ENCODE peak calls at places on chromosomes 7 and 10, in seven cellular contexts. S, X, F, Z, O, C and W are unnamed samples.

GRCh38 chr7:2441430-2442058 is 34.7 kb downstream of the GRIFIN start:
- DNase-seq in S (no peak), X (no peak), F (no peak), Z (no peak), O (no peak), C (no peak), W (no peak)

GRCh38 chr10:24669285-24669861 is 54.3 kb downstream of the ARHGAP21 start:
- DNase-seq in S (no peak), X (no peak), F (no peak), Z (no peak), O (no peak), C (no peak), W (no peak)

GRCh38 chr7:17506090-17506489 is 207.6 kb downstream of the AHR start:
- DNase-seq in S (no peak), X (no peak), F (no peak), Z (no peak), O (no peak), C (peak; percentile 61), W (no peak)

GRCh38 chr7:74575083-74575803 is 82.3 kb upstream of the GTF2I start:
- DNase-seq in S (no peak), X (no peak), F (no peak), Z (no peak), O (peak; percentile 87), C (no peak), W (no peak)

GRCh38 chr10:7111574-7111973 is 299.3 kb downstream of the SFMBT2 start:
- DNase-seq in S (no peak), X (no peak), F (no peak), Z (no peak), O (peak; percentile 22), C (no peak), W (no peak)

GRCh38 chr7:151777511-151777880 is 99.4 kb downstream of the PRKAG2 start:
- DNase-seq in S (no peak), X (no peak), F (no peak), Z (no peak), O (no peak), C (no peak), W (no peak)

GRCh38 chr7:50379539-50379938 is 70.6 kb downstream of the FIGNL1 start:
- DNase-seq in S (no peak), X (no peak), F (no peak), Z (no peak), O (no peak), C (no peak), W (no peak)

GRCh38 chr7:134741901-134742635 is 37.4 kb upstream of the CALD1 start:
- DNase-seq in S (no peak), X (no peak), F (no peak), Z (no peak), O (peak; percentile 56), C (no peak), W (no peak)

GRCh38 chr10:15419279-15419874 is 48.3 kb upstream of the FAM171A1 start:
- DNase-seq in S (peak; percentile 53), X (no peak), F (peak; percentile 48), Z (no peak), O (peak; percentile 69), C (peak; percentile 65), W (no peak)

GRCh38 chr7:134827889-134828288 is 48.5 kb downstream of the CALD1 start:
- DNase-seq in S (no peak), X (no peak), F (no peak), Z (no peak), O (peak; percentile 16), C (no peak), W (no peak)

GRCh38 chr10:125538947-125539649 is 143.9 kb downstream of the TEX36 start:
- DNase-seq in S (no peak), X (peak; percentile 85), F (no peak), Z (no peak), O (peak; percentile 79), C (peak; percentile 78), W (no peak)

GRCh38 chr10:62652114-62652513 is 152.4 kb upstream of the ADO start:
- DNase-seq in S (no peak), X (no peak), F (no peak), Z (no peak), O (peak; percentile 28), C (no peak), W (no peak)

GRCh38 chr10:49398986-49399385 is 3.1 kb upstream of the DRGX start:
- DNase-seq in S (no peak), X (no peak), F (no peak), Z (no peak), O (no peak), C (no peak), W (no peak)

GRCh38 chr7:47360301-47360900 is 221.5 kb downstream of the TNS3 start:
- DNase-seq in S (no peak), X (no peak), F (no peak), Z (no peak), O (no peak), C (no peak), W (no peak)

GRCh38 chr10:119368991-119369869 is 161.9 kb downstream of the GRK5 start:
- DNase-seq in S (no peak), X (no peak), F (no peak), Z (no peak), O (no peak), C (peak; percentile 31), W (peak; percentile 45)

GRCh38 chr10:60446855-60447254 is 57.2 kb upstream of the ANK3 start:
- DNase-seq in S (no peak), X (no peak), F (no peak), Z (no peak), O (peak; percentile 68), C (peak; percentile 26), W (no peak)

GRCh38 chr10:51800725-51801455 is 101.5 kb upstream of the CSTF2T start:
- DNase-seq in S (no peak), X (no peak), F (no peak), Z (no peak), O (no peak), C (no peak), W (no peak)

GRCh38 chr10:132187421-132188138 is 832 bp downstream of the DPYSL4 start:
- DNase-seq in S (peak; percentile 55), X (no peak), F (no peak), Z (no peak), O (no peak), C (no peak), W (no peak)

GRCh38 chr10:120607016-120607709 is 150.1 kb downstream of the PLPP4 start:
- DNase-seq in S (no peak), X (no peak), F (no peak), Z (no peak), O (peak; percentile 89), C (no peak), W (no peak)

GRCh38 chr7:2759736-2760097 is 71.7 kb downstream of the AMZ1 start:
- DNase-seq in S (no peak), X (peak; percentile 58), F (no peak), Z (no peak), O (no peak), C (no peak), W (no peak)

GRCh38 chr10:67764012-67764822 is 68.2 kb upstream of the CTNNA3 start:
- DNase-seq in S (peak; percentile 94), X (peak; percentile 77), F (peak; percentile 98), Z (peak; percentile 100), O (peak; percentile 88), C (peak; percentile 96), W (peak; percentile 60)

GRCh38 chr7:102152672-102153585 is 133.7 kb upstream of the SH2B2 start:
- DNase-seq in S (no peak), X (no peak), F (no peak), Z (no peak), O (peak; percentile 86), C (no peak), W (no peak)

GRCh38 chr10:79321951-79322350 is 25.3 kb upstream of the PPIF start:
- DNase-seq in S (no peak), X (no peak), F (no peak), Z (no peak), O (no peak), C (no peak), W (no peak)

GRCh38 chr10:1513221-1513620 is 224.1 kb downstream of the ADARB2 start:
- DNase-seq in S (no peak), X (no peak), F (no peak), Z (no peak), O (no peak), C (no peak), W (no peak)

GRCh38 chr7:94336009-94336408 is 58.7 kb upstream of the COL1A2 start:
- DNase-seq in S (no peak), X (no peak), F (no peak), Z (no peak), O (no peak), C (no peak), W (no peak)

GRCh38 chr10:17125316-17125715 is 4.3 kb downstream of the CUBN start:
- DNase-seq in S (no peak), X (no peak), F (no peak), Z (no peak), O (no peak), C (no peak), W (no peak)

GRCh38 chr7:24290004-24290641 is 6.1 kb downstream of the NPY start:
- DNase-seq in S (peak; percentile 22), X (peak; percentile 19), F (peak; percentile 50), Z (peak; percentile 48), O (peak; percentile 76), C (peak; percentile 18), W (peak; percentile 44)